ENCODE peak calls at places on chromosomes 3 and 15, in nine cellular contexts. Y is activated naive CD8-positive, alpha-beta T cell treated with anti-CD3 and anti-CD28 coated beads, Interleukin-2, amount 50 U/mL, for 24 hours; N is neural crest cell; H is GM04504; P is AG09309; R is occipital lobe; X is NCI-H345; I is dermis blood vessel endothelial cell; D is foreskin fibroblast. K is an unnamed sample.

GRCh38 chr3:40876496-40876895 is 322.8 kb upstream of the CTNNB1 start:
- DNase-seq in N (no peak), R (no peak), D (no peak), Y (no peak), I (no peak), X (no peak), H (no peak), P (no peak), K (no peak)

GRCh38 chr3:116443096-116443793 is 2.0 kb downstream of the LSAMP start:
- DNase-seq in D (no peak), P (no peak), N (no peak), R (no peak), Y (no peak), I (no peak), X (no peak), H (no peak), K (no peak)

GRCh38 chr3:67017211-67017610 is 19.1 kb downstream of the KBTBD8 start:
- DNase-seq in D (peak; percentile 14), X (no peak), R (no peak), P (no peak), H (no peak), Y (no peak), N (no peak), I (no peak), K (no peak)

GRCh38 chr3:184429786-184430185 is 49.9 kb downstream of the CHRD start:
- DNase-seq in R (no peak), P (no peak), N (no peak), I (no peak), X (no peak), D (no peak), H (peak; percentile 25), Y (no peak), K (no peak)

GRCh38 chr15:25790003-25790660 is 73.0 kb downstream of the ATP10A start:
- DNase-seq in H (peak; percentile 85), N (no peak), R (peak; percentile 10), X (no peak), P (peak; percentile 74), D (peak; percentile 92), Y (peak; percentile 56), I (no peak), K (peak; percentile 74)

GRCh38 chr3:108420926-108421325 is 89.5 kb downstream of the MYH15 start:
- DNase-seq in N (no peak), D (peak; percentile 75), R (no peak), Y (no peak), H (peak; percentile 30), P (peak; percentile 64), I (no peak), X (no peak), K (no peak)

GRCh38 chr3:14434105-14434504 is 31.7 kb downstream of the SLC6A6 start:
- DNase-seq in D (peak; percentile 79), I (peak; percentile 38), X (no peak), R (no peak), Y (no peak), N (no peak), P (no peak), H (peak; percentile 45), K (no peak)

GRCh38 chr3:47005212-47006144 is 26.0 kb downstream of the NBEAL2 start:
- DNase-seq in R (no peak), I (no peak), X (no peak), D (no peak), N (no peak), Y (no peak), H (no peak), P (no peak), K (no peak)

GRCh38 chr15:57411945-57412768 is 35.9 kb downstream of the CGNL1 start:
- DNase-seq in N (no peak), P (no peak), I (no peak), X (no peak), R (no peak), Y (no peak), H (no peak), D (no peak), K (no peak)

GRCh38 chr3:14253022-14253761 is 74.6 kb downstream of the LSM3 start:
- DNase-seq in N (no peak), I (no peak), D (peak; percentile 24), H (no peak), R (no peak), Y (no peak), X (no peak), P (peak; percentile 35), K (no peak)

GRCh38 chr3:42714151-42714852 is 11.7 kb upstream of the HHATL start:
- DNase-seq in R (no peak), I (no peak), N (no peak), X (no peak), D (no peak), Y (no peak), H (no peak), P (no peak), K (no peak)

GRCh38 chr3:181791380-181791779 is 79.7 kb downstream of the SOX2 start:
- DNase-seq in N (no peak), Y (no peak), P (no peak), R (no peak), X (no peak), I (no peak), H (no peak), D (no peak), K (no peak)

GRCh38 chr15:69289312-69290146 is 9.2 kb upstream of the PAQR5 start:
- DNase-seq in X (no peak), I (no peak), H (no peak), Y (no peak), N (no peak), D (no peak), P (no peak), R (no peak), K (no peak)

GRCh38 chr3:66179813-66180212 is 41.0 kb upstream of the SLC25A26 start:
- DNase-seq in R (no peak), P (no peak), H (no peak), Y (no peak), N (no peak), D (peak; percentile 6), I (no peak), X (no peak), K (no peak)